ENCODE peak calls at places on chromosomes 7 and 10, in seven cellular contexts. B is PC-3, A is GM13977, L is WERI-Rb-1, S is posterior cingulate gyrus, E is foreskin fibroblast, T is AG09309. K is an unnamed sample.
A peak's percentile ranks its signal among the peaks of the same experiment; 100 is the strongest.

GRCh38 chr10:76971565-76972170 is 665.9 kb downstream of the KCNMA1 start:
- DNase-seq in B (no peak), A (no peak), L (no peak), S (no peak), E (no peak), T (no peak), K (no peak)

GRCh38 chr10:127195041-127195506 is 1.3 kb downstream of the INSYN2A start:
- DNase-seq in B (no peak), A (no peak), L (peak; percentile 11), S (peak; percentile 21), E (peak; percentile 58), T (no peak), K (peak; percentile 25)

GRCh38 chr10:100148353-100149211 is 37.2 kb downstream of the ERLIN1 start:
- DNase-seq in B (peak; percentile 91), A (peak; percentile 56), L (peak; percentile 73), S (no peak), E (peak; percentile 44), T (peak; percentile 3), K (peak; percentile 61)

GRCh38 chr10:46555366-46555712 is 1.1 kb downstream of the GPRIN2 start:
- DNase-seq in B (no peak), A (no peak), L (no peak), S (no peak), E (no peak), T (no peak), K (no peak)

GRCh38 chr10:59563506-59563905 is 146.1 kb downstream of the SLC16A9 start:
- DNase-seq in B (no peak), A (no peak), L (no peak), S (no peak), E (peak; percentile 39), T (no peak), K (no peak)

GRCh38 chr10:107502263-107502979 is 337.9 kb upstream of the SORCS1 start:
- DNase-seq in B (no peak), A (no peak), L (no peak), S (no peak), E (peak; percentile 10), T (no peak), K (no peak)

GRCh38 chr7:38863609-38864291 is 45.2 kb downstream of the VPS41 start:
- DNase-seq in B (peak; percentile 82), A (no peak), L (no peak), S (no peak), E (no peak), T (no peak), K (no peak)

GRCh38 chr10:43211431-43212042 is 55.3 kb downstream of the RASGEF1A start:
- DNase-seq in B (no peak), A (no peak), L (no peak), S (no peak), E (no peak), T (no peak), K (no peak)

GRCh38 chr10:132181691-132182425 is 4.9 kb upstream of the DPYSL4 start:
- DNase-seq in B (no peak), A (no peak), L (peak; percentile 71), S (no peak), E (no peak), T (no peak), K (no peak)

GRCh38 chr10:108789911-108790310 is 1133.4 kb downstream of the XPNPEP1 start:
- DNase-seq in B (peak; percentile 94), A (no peak), L (no peak), S (no peak), E (peak; percentile 31), T (no peak), K (no peak)

GRCh38 chr7:121262221-121262620 is 66.6 kb upstream of the WNT16 start:
- DNase-seq in B (no peak), A (no peak), L (no peak), S (no peak), E (no peak), T (no peak), K (no peak)

GRCh38 chr7:37901236-37901827 is 15.3 kb downstream of the SFRP4 start:
- DNase-seq in B (peak; percentile 57), A (no peak), L (no peak), S (no peak), E (peak; percentile 43), T (peak; percentile 37), K (peak; percentile 30)

GRCh38 chr10:101216207-101216607 is 13.1 kb downstream of the LBX1 start:
- DNase-seq in B (no peak), A (peak; percentile 31), L (peak; percentile 77), S (no peak), E (no peak), T (no peak), K (no peak)

GRCh38 chr7:87474533-87475358 is 734 bp downstream of the ABCB4 start:
- DNase-seq in B (peak; percentile 55), A (peak; percentile 70), L (no peak), S (no peak), E (peak; percentile 69), T (peak; percentile 46), K (peak; percentile 69)

GRCh38 chr7:129385116-129385515 is 49.1 kb upstream of the STRIP2 start:
- DNase-seq in B (no peak), A (no peak), L (no peak), S (no peak), E (no peak), T (no peak), K (no peak)

GRCh38 chr10:77524300-77524711 is 113.3 kb downstream of the KCNMA1 start:
- DNase-seq in B (no peak), A (no peak), L (no peak), S (no peak), E (peak; percentile 85), T (peak; percentile 83), K (no peak)

GRCh38 chr10:70771311-70772194 is 13.6 kb downstream of the TBATA start:
- DNase-seq in B (no peak), A (no peak), L (no peak), S (no peak), E (no peak), T (no peak), K (no peak)

GRCh38 chr10:31929260-31929985 is 792 bp upstream of the ARHGAP12 start:
- DNase-seq in B (peak; percentile 25), A (peak; percentile 44), L (peak; percentile 12), S (peak; percentile 47), E (peak; percentile 69), T (no peak), K (peak; percentile 55)

GRCh38 chr10:43944742-43945730 is 296.4 kb upstream of the ZNF32 start:
- DNase-seq in B (no peak), A (no peak), L (no peak), S (no peak), E (no peak), T (no peak), K (no peak)

GRCh38 chr7:20208651-20209307 is 8.4 kb downstream of the MACC1 start:
- DNase-seq in B (no peak), A (no peak), L (no peak), S (no peak), E (no peak), T (no peak), K (no peak)

GRCh38 chr10:52644678-52645434 is 127.7 kb downstream of the MBL2 start:
- DNase-seq in B (peak; percentile 97), A (peak; percentile 19), L (peak; percentile 20), S (peak; percentile 70), E (peak; percentile 63), T (no peak), K (peak; percentile 24)

GRCh38 chr7:135670179-135670578 is 7.9 kb downstream of the STMP1 start:
- DNase-seq in B (peak; percentile 10), A (no peak), L (no peak), S (no peak), E (peak; percentile 91), T (no peak), K (no peak)

GRCh38 chr7:30613366-30614325 is 19.0 kb downstream of the GARS1 start:
- DNase-seq in B (no peak), A (no peak), L (no peak), S (no peak), E (no peak), T (no peak), K (no peak)

GRCh38 chr10:122494833-122495232 is 33.5 kb downstream of the HTRA1 start:
- DNase-seq in B (peak; percentile 83), A (no peak), L (no peak), S (no peak), E (peak; percentile 49), T (peak; percentile 58), K (no peak)

GRCh38 chr7:44767912-44768662 is 19.4 kb downstream of the ZMIZ2 start:
- DNase-seq in B (no peak), A (peak; percentile 84), L (no peak), S (peak; percentile 56), E (peak; percentile 77), T (no peak), K (peak; percentile 84)

GRCh38 chr7:155585956-155586355 is 39.6 kb upstream of the CNPY1 start:
- DNase-seq in B (no peak), A (no peak), L (no peak), S (no peak), E (no peak), T (no peak), K (no peak)

GRCh38 chr7:157690833-157691382 is 354.1 kb downstream of the DNAJB6 start:
- DNase-seq in B (peak; percentile 77), A (no peak), L (peak; percentile 77), S (peak; percentile 61), E (peak; percentile 67), T (peak; percentile 1), K (no peak)

GRCh38 chr10:58068809-58069208 is 198.9 kb downstream of the IPMK start:
- DNase-seq in B (no peak), A (no peak), L (no peak), S (no peak), E (no peak), T (no peak), K (no peak)

GRCh38 chr7:36960105-36960504 is 235.8 kb upstream of the AOAH start:
- DNase-seq in B (no peak), A (no peak), L (no peak), S (no peak), E (no peak), T (no peak), K (no peak)

GRCh38 chr10:132363376-132363775 is 31.4 kb downstream of the LRRC27 start:
- DNase-seq in B (no peak), A (no peak), L (no peak), S (no peak), E (no peak), T (no peak), K (no peak)

GRCh38 chr10:45439873-45440272 is 65.9 kb downstream of the ALOX5 start:
- DNase-seq in B (no peak), A (no peak), L (peak; percentile 44), S (no peak), E (no peak), T (no peak), K (no peak)

GRCh38 chr10:32367793-32368453 is 21.0 kb upstream of the EPC1 start:
- DNase-seq in B (peak; percentile 92), A (no peak), L (peak; percentile 30), S (peak; percentile 73), E (peak; percentile 82), T (no peak), K (peak; percentile 54)

GRCh38 chr10:121598261-121599249 is at the start of gene FGFR2:
- DNase-seq in B (peak; percentile 69), A (peak; percentile 78), L (peak; percentile 86), S (peak; percentile 88), E (peak; percentile 75), T (no peak), K (peak; percentile 88)

GRCh38 chr10:125329056-125329455 is 168.7 kb upstream of the CTBP2 start:
- DNase-seq in B (no peak), A (no peak), L (no peak), S (no peak), E (no peak), T (no peak), K (no peak)

GRCh38 chr10:107889101-107889500 is 724.6 kb upstream of the SORCS1 start:
- DNase-seq in B (peak; percentile 61), A (no peak), L (no peak), S (no peak), E (no peak), T (no peak), K (no peak)

GRCh38 chr7:15544050-15544449 is 17.8 kb downstream of the AGMO start:
- DNase-seq in B (no peak), A (no peak), L (no peak), S (no peak), E (no peak), T (no peak), K (no peak)

GRCh38 chr7:1240917-1241509 is 8.3 kb downstream of the UNCX start:
- DNase-seq in B (no peak), A (no peak), L (no peak), S (no peak), E (no peak), T (no peak), K (no peak)